ENCODE peak calls at places on chromosomes 13 and 19, in seven cellular contexts. One of them, this sample, is unnamed.

GRCh38 chr19:31974290-31974689 is 371.1 kb upstream of the ZNF507 start:
- DNase-seq in lower lobe of right lung: no peak
- DNase-seq in tibial nerve: no peak
- DNase-seq in IMR-90: no peak
- DNase-seq in heart right ventricle: no peak
- DNase-seq in breast epithelium: no peak
- DNase-seq in cardiac muscle cell: no peak
- DNase-seq in this sample: no peak

GRCh38 chr13:106355866-106356265 is 179.6 kb downstream of the EFNB2 start:
- DNase-seq in lower lobe of right lung: no peak
- DNase-seq in tibial nerve: no peak
- DNase-seq in IMR-90: no peak
- DNase-seq in heart right ventricle: no peak
- DNase-seq in breast epithelium: no peak
- DNase-seq in cardiac muscle cell: no peak
- DNase-seq in this sample: no peak

GRCh38 chr13:33260168-33261098 is 25.1 kb downstream of the STARD13 start:
- DNase-seq in lower lobe of right lung: no peak
- DNase-seq in tibial nerve: no peak
- DNase-seq in IMR-90: peak; percentile 70
- DNase-seq in heart right ventricle: no peak
- DNase-seq in breast epithelium: no peak
- DNase-seq in cardiac muscle cell: peak; percentile 73
- DNase-seq in this sample: no peak

GRCh38 chr13:38213307-38213706 is 136.3 kb upstream of the UFM1 start:
- DNase-seq in lower lobe of right lung: no peak
- DNase-seq in tibial nerve: no peak
- DNase-seq in IMR-90: no peak
- DNase-seq in heart right ventricle: no peak
- DNase-seq in breast epithelium: no peak
- DNase-seq in cardiac muscle cell: no peak
- DNase-seq in this sample: no peak

GRCh38 chr19:38869160-38869835 is 8.8 kb downstream of the RINL start:
- DNase-seq in lower lobe of right lung: no peak
- DNase-seq in tibial nerve: no peak
- DNase-seq in IMR-90: no peak
- DNase-seq in heart right ventricle: no peak
- DNase-seq in breast epithelium: no peak
- DNase-seq in cardiac muscle cell: no peak
- DNase-seq in this sample: no peak

GRCh38 chr19:789473-790052 is 7.7 kb upstream of the PTBP1 start:
- DNase-seq in lower lobe of right lung: no peak
- DNase-seq in tibial nerve: no peak
- DNase-seq in IMR-90: no peak
- DNase-seq in heart right ventricle: peak; percentile 67
- DNase-seq in breast epithelium: no peak
- DNase-seq in cardiac muscle cell: no peak
- DNase-seq in this sample: no peak

GRCh38 chr13:55571237-55571867 is 1569.4 kb upstream of the PRR20A start:
- DNase-seq in lower lobe of right lung: no peak
- DNase-seq in tibial nerve: no peak
- DNase-seq in IMR-90: no peak
- DNase-seq in heart right ventricle: no peak
- DNase-seq in breast epithelium: no peak
- DNase-seq in cardiac muscle cell: no peak
- DNase-seq in this sample: no peak

GRCh38 chr13:27578121-27579030 is 42.0 kb downstream of the LNX2 start:
- DNase-seq in lower lobe of right lung: no peak
- DNase-seq in tibial nerve: no peak
- DNase-seq in IMR-90: peak; percentile 61
- DNase-seq in heart right ventricle: no peak
- DNase-seq in breast epithelium: no peak
- DNase-seq in cardiac muscle cell: no peak
- DNase-seq in this sample: no peak

GRCh38 chr13:102405499-102406079 is 3.7 kb upstream of the FGF14 start:
- DNase-seq in lower lobe of right lung: no peak
- DNase-seq in tibial nerve: no peak
- DNase-seq in IMR-90: peak; percentile 12
- DNase-seq in heart right ventricle: no peak
- DNase-seq in breast epithelium: no peak
- DNase-seq in cardiac muscle cell: no peak
- DNase-seq in this sample: no peak

GRCh38 chr19:39498262-39499081 is at the start of gene DLL3:
- DNase-seq in lower lobe of right lung: no peak
- DNase-seq in tibial nerve: no peak
- DNase-seq in IMR-90: peak; percentile 7
- DNase-seq in heart right ventricle: no peak
- DNase-seq in breast epithelium: no peak
- DNase-seq in cardiac muscle cell: no peak
- DNase-seq in this sample: no peak

GRCh38 chr13:52846567-52847321 is 1.7 kb downstream of the PCDH8 start:
- DNase-seq in lower lobe of right lung: peak; percentile 62
- DNase-seq in tibial nerve: peak; percentile 48
- DNase-seq in IMR-90: peak; percentile 2
- DNase-seq in heart right ventricle: peak; percentile 34
- DNase-seq in breast epithelium: no peak
- DNase-seq in cardiac muscle cell: peak; percentile 51
- DNase-seq in this sample: peak; percentile 70

GRCh38 chr13:94778986-94779385 is 66.6 kb upstream of the SOX21 start:
- DNase-seq in lower lobe of right lung: no peak
- DNase-seq in tibial nerve: no peak
- DNase-seq in IMR-90: no peak
- DNase-seq in heart right ventricle: no peak
- DNase-seq in breast epithelium: no peak
- DNase-seq in cardiac muscle cell: no peak
- DNase-seq in this sample: no peak

GRCh38 chr13:27338816-27339215 is 68.2 kb downstream of the RASL11A start:
- DNase-seq in lower lobe of right lung: no peak
- DNase-seq in tibial nerve: no peak
- DNase-seq in IMR-90: no peak
- DNase-seq in heart right ventricle: no peak
- DNase-seq in breast epithelium: no peak
- DNase-seq in cardiac muscle cell: no peak
- DNase-seq in this sample: no peak

GRCh38 chr13:103931396-103931795 is 865.2 kb upstream of the SLC10A2 start:
- DNase-seq in lower lobe of right lung: no peak
- DNase-seq in tibial nerve: no peak
- DNase-seq in IMR-90: no peak
- DNase-seq in heart right ventricle: no peak
- DNase-seq in breast epithelium: no peak
- DNase-seq in cardiac muscle cell: no peak
- DNase-seq in this sample: no peak

GRCh38 chr19:55692681-55693081 is 17.7 kb downstream of the EPN1 start:
- DNase-seq in lower lobe of right lung: peak; percentile 39
- DNase-seq in tibial nerve: no peak
- DNase-seq in IMR-90: no peak
- DNase-seq in heart right ventricle: no peak
- DNase-seq in breast epithelium: peak; percentile 48
- DNase-seq in cardiac muscle cell: no peak
- DNase-seq in this sample: peak; percentile 75

GRCh38 chr13:97072297-97072696 is 78.0 kb upstream of the OXGR1 start:
- DNase-seq in lower lobe of right lung: no peak
- DNase-seq in tibial nerve: no peak
- DNase-seq in IMR-90: no peak
- DNase-seq in heart right ventricle: no peak
- DNase-seq in breast epithelium: no peak
- DNase-seq in cardiac muscle cell: no peak
- DNase-seq in this sample: no peak

GRCh38 chr19:15455996-15456395 is 6.2 kb upstream of the WIZ start:
- DNase-seq in lower lobe of right lung: no peak
- DNase-seq in tibial nerve: no peak
- DNase-seq in IMR-90: no peak
- DNase-seq in heart right ventricle: no peak
- DNase-seq in breast epithelium: no peak
- DNase-seq in cardiac muscle cell: no peak
- DNase-seq in this sample: no peak

GRCh38 chr13:23673354-23673753 is 103.1 kb downstream of the TNFRSF19 start:
- DNase-seq in lower lobe of right lung: no peak
- DNase-seq in tibial nerve: no peak
- DNase-seq in IMR-90: peak; percentile 99
- DNase-seq in heart right ventricle: peak; percentile 49
- DNase-seq in breast epithelium: no peak
- DNase-seq in cardiac muscle cell: peak; percentile 81
- DNase-seq in this sample: no peak

GRCh38 chr19:33723512-33723911 is 73.2 kb upstream of the KCTD15 start:
- DNase-seq in lower lobe of right lung: no peak
- DNase-seq in tibial nerve: no peak
- DNase-seq in IMR-90: no peak
- DNase-seq in heart right ventricle: no peak
- DNase-seq in breast epithelium: no peak
- DNase-seq in cardiac muscle cell: no peak
- DNase-seq in this sample: peak; percentile 39

GRCh38 chr13:68439821-68440220 is 1209.7 kb upstream of the PCDH9 start:
- DNase-seq in lower lobe of right lung: no peak
- DNase-seq in tibial nerve: no peak
- DNase-seq in IMR-90: no peak
- DNase-seq in heart right ventricle: no peak
- DNase-seq in breast epithelium: no peak
- DNase-seq in cardiac muscle cell: no peak
- DNase-seq in this sample: no peak

GRCh38 chr13:67155898-67156717 is 74.0 kb downstream of the PCDH9 start:
- DNase-seq in lower lobe of right lung: peak; percentile 32
- DNase-seq in tibial nerve: no peak
- DNase-seq in IMR-90: no peak
- DNase-seq in heart right ventricle: no peak
- DNase-seq in breast epithelium: no peak
- DNase-seq in cardiac muscle cell: no peak
- DNase-seq in this sample: no peak

GRCh38 chr19:17441241-17442135 is 7.0 kb downstream of the TMEM221 start:
- DNase-seq in lower lobe of right lung: no peak
- DNase-seq in tibial nerve: no peak
- DNase-seq in IMR-90: no peak
- DNase-seq in heart right ventricle: no peak
- DNase-seq in breast epithelium: no peak
- DNase-seq in cardiac muscle cell: peak; percentile 41
- DNase-seq in this sample: no peak

GRCh38 chr13:114164027-114164426 is 15.0 kb upstream of the CFAP97D2 start:
- DNase-seq in lower lobe of right lung: no peak
- DNase-seq in tibial nerve: no peak
- DNase-seq in IMR-90: no peak
- DNase-seq in heart right ventricle: no peak
- DNase-seq in breast epithelium: no peak
- DNase-seq in cardiac muscle cell: no peak
- DNase-seq in this sample: no peak

GRCh38 chr13:29472317-29472961 is 123.0 kb downstream of the SLC7A1 start:
- DNase-seq in lower lobe of right lung: no peak
- DNase-seq in tibial nerve: peak; percentile 54
- DNase-seq in IMR-90: peak; percentile 58
- DNase-seq in heart right ventricle: peak; percentile 39
- DNase-seq in breast epithelium: no peak
- DNase-seq in cardiac muscle cell: peak; percentile 69
- DNase-seq in this sample: no peak

GRCh38 chr19:46925548-46925950 is 64.8 kb downstream of the ARHGAP35 start:
- DNase-seq in lower lobe of right lung: no peak
- DNase-seq in tibial nerve: no peak
- DNase-seq in IMR-90: no peak
- DNase-seq in heart right ventricle: no peak
- DNase-seq in breast epithelium: no peak
- DNase-seq in cardiac muscle cell: no peak
- DNase-seq in this sample: no peak
- H3K4me1 ChIP-seq in lower lobe of right lung: peaks cover 41% of the 10 kb centered on the region
- H3K4me1 ChIP-seq in tibial nerve: peaks cover 37% of the 10 kb centered on the region
- H3K4me1 ChIP-seq in IMR-90: peaks cover 18% of the 10 kb centered on the region
- H3K4me1 ChIP-seq in heart right ventricle: peaks cover 74% of the 10 kb centered on the region
- H3K4me1 ChIP-seq in breast epithelium: peaks cover 29% of the 10 kb centered on the region
- H3K4me1 ChIP-seq in cardiac muscle cell: peaks cover 52% of the 10 kb centered on the region
- H3K4me1 ChIP-seq in this sample: peaks cover 8% of the 10 kb centered on the region

GRCh38 chr13:99342723-99343315 is 35.6 kb upstream of the GPR183 start:
- DNase-seq in lower lobe of right lung: no peak
- DNase-seq in tibial nerve: no peak
- DNase-seq in IMR-90: no peak
- DNase-seq in heart right ventricle: no peak
- DNase-seq in breast epithelium: no peak
- DNase-seq in cardiac muscle cell: no peak
- DNase-seq in this sample: no peak
- H3K4me1 ChIP-seq in lower lobe of right lung: no peaks in the 10 kb centered on the region
- H3K4me1 ChIP-seq in tibial nerve: no peaks in the 10 kb centered on the region
- H3K4me1 ChIP-seq in IMR-90: peaks cover 5% of the 10 kb centered on the region
- H3K4me1 ChIP-seq in heart right ventricle: peaks cover 11% of the 10 kb centered on the region
- H3K4me1 ChIP-seq in breast epithelium: no peaks in the 10 kb centered on the region
- H3K4me1 ChIP-seq in cardiac muscle cell: peaks cover 15% of the 10 kb centered on the region
- H3K4me1 ChIP-seq in this sample: no peaks in the 10 kb centered on the region

GRCh38 chr13:86882107-86882506 is 789.1 kb upstream of the SLITRK5 start:
- DNase-seq in lower lobe of right lung: no peak
- DNase-seq in tibial nerve: no peak
- DNase-seq in IMR-90: no peak
- DNase-seq in heart right ventricle: no peak
- DNase-seq in breast epithelium: no peak
- DNase-seq in cardiac muscle cell: no peak
- DNase-seq in this sample: no peak

GRCh38 chr13:86881390-86881789 is 789.8 kb upstream of the SLITRK5 start:
- DNase-seq in lower lobe of right lung: no peak
- DNase-seq in tibial nerve: no peak
- DNase-seq in IMR-90: no peak
- DNase-seq in heart right ventricle: no peak
- DNase-seq in breast epithelium: no peak
- DNase-seq in cardiac muscle cell: no peak
- DNase-seq in this sample: no peak

GRCh38 chr13:86877449-86877848 is 793.7 kb upstream of the SLITRK5 start:
- DNase-seq in lower lobe of right lung: no peak
- DNase-seq in tibial nerve: no peak
- DNase-seq in IMR-90: no peak
- DNase-seq in heart right ventricle: no peak
- DNase-seq in breast epithelium: no peak
- DNase-seq in cardiac muscle cell: no peak
- DNase-seq in this sample: no peak

DNA sequence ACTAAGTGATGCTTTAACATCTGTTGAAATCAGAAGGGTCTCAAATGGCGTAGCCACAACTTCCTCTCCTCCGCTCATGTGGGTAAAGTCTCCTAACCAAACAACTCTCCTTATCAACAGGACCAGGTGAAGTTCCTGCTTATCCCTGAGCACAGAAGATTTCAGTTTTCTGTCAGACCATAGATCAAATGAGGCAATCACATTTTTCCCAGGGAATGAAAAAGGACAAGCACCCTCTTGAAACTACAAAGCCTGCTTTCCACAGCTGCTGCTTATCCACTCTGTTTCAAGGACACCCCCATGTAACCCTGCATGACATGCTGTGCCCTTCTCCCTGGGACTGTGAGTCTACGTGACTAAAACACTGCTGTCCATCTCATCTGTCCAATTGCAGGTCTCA is 788.3 kb upstream of the SLITRK5 start:
- DNase-seq in lower lobe of right lung: no peak
- DNase-seq in tibial nerve: no peak
- DNase-seq in IMR-90: peak; percentile 2
- DNase-seq in heart right ventricle: peak; percentile 4
- DNase-seq in breast epithelium: no peak
- DNase-seq in cardiac muscle cell: no peak
- DNase-seq in this sample: no peak
- H3K4me1 ChIP-seq in lower lobe of right lung: no peaks in the 10 kb centered on the region
- H3K4me1 ChIP-seq in tibial nerve: no peaks in the 10 kb centered on the region
- H3K4me1 ChIP-seq in IMR-90: no peaks in the 10 kb centered on the region
- H3K4me1 ChIP-seq in heart right ventricle: peaks cover 7% of the 10 kb centered on the region
- H3K4me1 ChIP-seq in breast epithelium: no peaks in the 10 kb centered on the region
- H3K4me1 ChIP-seq in cardiac muscle cell: peaks cover 6% of the 10 kb centered on the region
- H3K4me1 ChIP-seq in this sample: no peaks in the 10 kb centered on the region

DNA sequence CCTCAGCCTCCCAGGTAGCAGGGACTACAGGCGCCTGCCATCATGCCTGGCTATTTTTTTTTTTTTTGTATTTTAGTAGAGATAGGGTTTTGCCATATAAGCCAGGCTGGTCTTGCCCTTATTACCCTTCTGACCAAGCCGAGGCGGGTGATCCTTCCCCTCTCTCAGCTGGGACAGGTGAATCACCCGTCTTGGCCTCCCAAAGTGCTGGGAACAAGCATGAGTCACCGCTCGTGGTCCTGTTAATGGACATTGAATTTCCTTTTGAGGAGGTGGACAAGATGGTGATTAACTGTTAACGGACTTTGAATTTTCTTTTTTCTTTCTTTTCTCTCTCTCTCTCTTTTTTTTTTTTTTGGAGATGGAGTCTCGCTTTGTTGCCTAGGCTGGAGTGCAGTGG is 10.6 kb downstream of the CD70 start:
- DNase-seq in lower lobe of right lung: no peak
- DNase-seq in tibial nerve: no peak
- DNase-seq in IMR-90: peak; percentile 12
- DNase-seq in heart right ventricle: no peak
- DNase-seq in breast epithelium: no peak
- DNase-seq in cardiac muscle cell: peak; percentile 27
- DNase-seq in this sample: no peak
- H3K4me1 ChIP-seq in lower lobe of right lung: peaks cover 6% of the 10 kb centered on the region
- H3K4me1 ChIP-seq in tibial nerve: no peaks in the 10 kb centered on the region
- H3K4me1 ChIP-seq in IMR-90: no peaks in the 10 kb centered on the region
- H3K4me1 ChIP-seq in heart right ventricle: no peaks in the 10 kb centered on the region
- H3K4me1 ChIP-seq in breast epithelium: no peaks in the 10 kb centered on the region
- H3K4me1 ChIP-seq in cardiac muscle cell: no peaks in the 10 kb centered on the region
- H3K4me1 ChIP-seq in this sample: no peaks in the 10 kb centered on the region

This sample was measured in aorta.